ENCODE peak calls at places on chromosomes 6 and 20, in seven cellular contexts. One of them, this sample, is unnamed.

GRCh38 chr20:62320581-62321354 is 18.0 kb downstream of the ADRM1 start:
- DNase-seq in NCI-H2029 treated with DMSO at 0.1 percent for 48 hours: no peak
- DNase-seq in iPS-NIHi11: peak
- DNase-seq in tibial nerve: no peak
- DNase-seq in NCI-H774: no peak
- DNase-seq in breast epithelium: no peak
- DNase-seq in RKO: peak
- DNase-seq in this sample: peak

GRCh38 chr6:161316531-161316930 is 42.7 kb upstream of the AGPAT4 start:
- DNase-seq in NCI-H774: no peak
- DNase-seq in breast epithelium: no peak
- DNase-seq in tibial nerve: no peak
- DNase-seq in RKO: peak
- DNase-seq in NCI-H2029 treated with DMSO at 0.1 percent for 48 hours: no peak
- DNase-seq in iPS-NIHi11: no peak
- DNase-seq in this sample: no peak

GRCh38 chr6:149028767-149029405 is 282.1 kb downstream of the UST start:
- DNase-seq in breast epithelium: no peak
- DNase-seq in iPS-NIHi11: peak
- DNase-seq in RKO: peak
- DNase-seq in NCI-H2029 treated with DMSO at 0.1 percent for 48 hours: peak
- DNase-seq in tibial nerve: no peak
- DNase-seq in NCI-H774: peak
- DNase-seq in this sample: peak

GRCh38 chr6:70955441-70956190 is 1.2 kb downstream of the B3GAT2 start:
- DNase-seq in NCI-H2029 treated with DMSO at 0.1 percent for 48 hours: peak
- DNase-seq in RKO: no peak
- DNase-seq in tibial nerve: peak
- DNase-seq in breast epithelium: peak
- DNase-seq in iPS-NIHi11: peak
- DNase-seq in NCI-H774: peak
- DNase-seq in this sample: peak

GRCh38 chr6:33075568-33076405 is at the start of gene HLA-DPB1:
- DNase-seq in breast epithelium: no peak
- DNase-seq in NCI-H2029 treated with DMSO at 0.1 percent for 48 hours: no peak
- DNase-seq in tibial nerve: no peak
- DNase-seq in NCI-H774: no peak
- DNase-seq in RKO: peak
- DNase-seq in iPS-NIHi11: peak
- DNase-seq in this sample: no peak

GRCh38 chr6:76633259-76633658 is 560.8 kb upstream of the IMPG1 start:
- DNase-seq in iPS-NIHi11: peak
- DNase-seq in RKO: peak
- DNase-seq in NCI-H2029 treated with DMSO at 0.1 percent for 48 hours: no peak
- DNase-seq in NCI-H774: no peak
- DNase-seq in breast epithelium: no peak
- DNase-seq in tibial nerve: no peak
- DNase-seq in this sample: peak

GRCh38 chr6:170159040-170159965 is 131.6 kb downstream of the DLL1 start:
- DNase-seq in breast epithelium: peak
- DNase-seq in tibial nerve: no peak
- DNase-seq in iPS-NIHi11: no peak
- DNase-seq in RKO: no peak
- DNase-seq in NCI-H774: no peak
- DNase-seq in NCI-H2029 treated with DMSO at 0.1 percent for 48 hours: no peak
- DNase-seq in this sample: no peak

GRCh38 chr6:143160439-143161220 is 99.9 kb downstream of the AIG1 start:
- DNase-seq in NCI-H774: no peak
- DNase-seq in iPS-NIHi11: no peak
- DNase-seq in NCI-H2029 treated with DMSO at 0.1 percent for 48 hours: no peak
- DNase-seq in RKO: no peak
- DNase-seq in tibial nerve: no peak
- DNase-seq in breast epithelium: no peak
- DNase-seq in this sample: no peak

GRCh38 chr20:46145646-46146045 is 27.5 kb downstream of the CD40 start:
- DNase-seq in tibial nerve: no peak
- DNase-seq in breast epithelium: no peak
- DNase-seq in RKO: no peak
- DNase-seq in NCI-H774: no peak
- DNase-seq in NCI-H2029 treated with DMSO at 0.1 percent for 48 hours: no peak
- DNase-seq in iPS-NIHi11: peak
- DNase-seq in this sample: no peak